ENCODE peak calls at places on chromosome X, in four cellular contexts. G, K, U and B are unnamed samples.

GRCh38 chrX:63115196-63115595 is 235.9 kb downstream of the SPIN4 start:
- DNase-seq in U (no peak), G (no peak), K (no peak), B (no peak)

GRCh38 chrX:13647709-13648212 is 5.2 kb upstream of the TCEANC start:
- DNase-seq in G (no peak), K (peak), U (peak), B (peak)

GRCh38 chrX:108557594-108557993 is 118.0 kb downstream of the COL4A5 start:
- DNase-seq in G (no peak), U (no peak), K (no peak), B (no peak)

GRCh38 chrX:106608016-106608415 is 3.8 kb upstream of the RADX start:
- DNase-seq in G (no peak), U (no peak), K (no peak), B (no peak)

GRCh38 chrX:154717824-154718223 is 33.1 kb downstream of the GAB3 start:
- DNase-seq in K (peak), U (no peak), G (peak), B (no peak)

GRCh38 chrX:48196745-48197213 is at the start of gene SSX5:
- DNase-seq in U (no peak), G (no peak), K (peak), B (no peak)

GRCh38 chrX:48600226-48600625 is 2.9 kb downstream of the WDR13 start:
- DNase-seq in U (no peak), G (no peak), K (no peak), B (no peak)

GRCh38 chrX:31353095-31353494 is 281.3 kb upstream of the FTHL17 start:
- DNase-seq in G (no peak), U (no peak), K (peak), B (no peak)

GRCh38 chrX:46218373-46218772 is 326.8 kb downstream of the ZNF674 start:
- DNase-seq in G (no peak), K (no peak), U (no peak), B (no peak)

GRCh38 chrX:16060252-16060651 is 63.1 kb upstream of the GRPR start:
- DNase-seq in U (no peak), K (no peak), G (no peak), B (no peak)

GRCh38 chrX:11791537-11791936 is 33.5 kb downstream of the MSL3 start:
- DNase-seq in U (no peak), K (no peak), G (no peak), B (no peak)

GRCh38 chrX:39809326-39809725 is 288.4 kb downstream of the BCOR start:
- DNase-seq in U (no peak), K (peak), G (no peak), B (no peak)

GRCh38 chrX:112840382-112841113 is at the start of gene AMOT:
- DNase-seq in G (peak), U (peak), K (peak), B (peak)

GRCh38 chrX:70754169-70754843 is 154.2 kb downstream of the TEX11 start:
- DNase-seq in U (no peak), G (no peak), K (no peak), B (no peak)

GRCh38 chrX:119941336-119941735 is 2.2 kb downstream of the NKAP start:
- DNase-seq in U (no peak), K (no peak), G (no peak), B (no peak)

GRCh38 chrX:10618911-10619310 is 1.5 kb downstream of the MID1 start:
- DNase-seq in U (no peak), G (no peak), K (peak), B (no peak)

GRCh38 chrX:13396887-13397286 is 77.0 kb upstream of the ATXN3L start:
- DNase-seq in K (peak), U (no peak), G (no peak), B (no peak)

GRCh38 chrX:3263681-3264126 is 82.7 kb downstream of the MXRA5 start:
- DNase-seq in K (peak), G (no peak), U (no peak), B (no peak)

GRCh38 chrX:134210465-134210864 is 26.5 kb upstream of the CCDC160 start:
- DNase-seq in G (no peak), K (no peak), U (no peak), B (no peak)

GRCh38 chrX:74922922-74923321 is 2.3 kb downstream of the NEXMIF start:
- DNase-seq in K (no peak), G (no peak), U (no peak), B (no peak)

GRCh38 chrX:1480082-1480785 is 27.5 kb upstream of the ASMTL start:
- DNase-seq in G (no peak), K (no peak), U (no peak), B (no peak)

GRCh38 chrX:97238632-97239031 is 354.9 kb downstream of the RPA4 start:
- DNase-seq in U (no peak), K (peak), G (no peak), B (no peak)

GRCh38 chrX:125420809-125421208 is 101.1 kb downstream of the TEX13C start:
- DNase-seq in G (no peak), U (no peak), K (no peak), B (no peak)

GRCh38 chrX:106802063-106802387 is 448 bp upstream of the TBC1D8B start:
- DNase-seq in U (no peak), K (no peak), G (no peak), B (no peak)

GRCh38 chrX:78199851-78200250 is 60.4 kb upstream of the TAF9B start:
- DNase-seq in G (no peak), U (no peak), K (peak), B (no peak)
- TF ChIP-seq CTCF in G (peak), U (no peak), K (peak), B (peak)

GRCh38 chrX:17689971-17690409 is 47.3 kb upstream of the SCML1 start:
- DNase-seq in G (no peak), U (no peak), K (peak), B (no peak)
- TF ChIP-seq CTCF in G (peak), U (peak), K (peak), B (peak)

GRCh38 chrX:8844157-8844556 is 43.0 kb upstream of the FAM9A start:
- DNase-seq in U (no peak), K (no peak), G (no peak), B (no peak)

GRCh38 chrX:8845469-8845868 is 44.3 kb upstream of the FAM9A start:
- DNase-seq in G (no peak), U (no peak), K (no peak), B (no peak)

GRCh38 chrX:8841911-8842310 is 40.7 kb upstream of the FAM9A start:
- DNase-seq in U (no peak), K (no peak), G (no peak), B (no peak)

GRCh38 chrX:8846271-8846670 is 45.1 kb upstream of the FAM9A start:
- DNase-seq in U (no peak), G (no peak), K (no peak), B (no peak)

GRCh38 chrX:8845060-8845459 is 43.9 kb upstream of the FAM9A start:
- DNase-seq in K (peak), U (no peak), G (no peak), B (no peak)
- TF ChIP-seq CTCF in K (peak), U (no peak), G (no peak), B (peak)

GRCh38 chrX:152895724-152896420 is 2.0 kb upstream of the ZNF185 start:
- DNase-seq in G (no peak), U (no peak), K (no peak), B (no peak)
- TF ChIP-seq CTCF in G (no peak), U (no peak), K (no peak), B (no peak)

DNA sequence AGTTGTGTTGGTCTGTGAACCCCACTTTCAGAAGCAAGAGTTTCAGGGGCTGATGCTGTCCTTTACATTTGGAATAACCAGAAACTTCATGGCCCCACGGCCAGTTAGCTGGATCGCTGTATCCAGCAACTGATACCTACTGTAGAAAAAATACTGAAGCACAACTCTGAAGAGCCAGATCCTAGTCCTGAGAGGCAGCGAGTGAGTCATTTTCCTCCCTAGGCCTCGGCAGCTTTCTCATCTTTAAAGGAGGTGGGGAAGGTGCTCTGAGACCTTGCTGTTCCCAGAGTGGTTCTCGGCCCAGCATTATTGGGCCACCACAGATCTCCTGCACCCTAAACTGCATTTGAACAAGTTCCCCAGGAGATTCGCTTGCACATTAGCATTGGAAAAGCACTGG is 63.2 kb downstream of the NHS start:
- DNase-seq in U (no peak), K (no peak), G (no peak), B (no peak)
- TF ChIP-seq CTCF in U (no peak), K (no peak), G (no peak), B (no peak)

GRCh38 chrX:42519666-42520231 is 258.2 kb downstream of the PPP1R2C start:
- DNase-seq in U (no peak), K (peak), G (no peak), B (no peak)
- TF ChIP-seq CTCF in U (no peak), K (peak), G (no peak), B (no peak)

GRCh38 chrX:28590394-28590793 is 3.1 kb downstream of the IL1RAPL1 start:
- DNase-seq in K (no peak), U (no peak), G (no peak), B (no peak)

GRCh38 chrX:28591542-28591941 is 4.3 kb downstream of the IL1RAPL1 start:
- DNase-seq in U (no peak), K (no peak), G (no peak), B (no peak)

GRCh38 chrX:28595346-28595745 is 8.1 kb downstream of the IL1RAPL1 start:
- DNase-seq in K (no peak), G (no peak), U (no peak), B (no peak)
- TF ChIP-seq CTCF in K (no peak), G (no peak), U (no peak), B (no peak)

DNA sequence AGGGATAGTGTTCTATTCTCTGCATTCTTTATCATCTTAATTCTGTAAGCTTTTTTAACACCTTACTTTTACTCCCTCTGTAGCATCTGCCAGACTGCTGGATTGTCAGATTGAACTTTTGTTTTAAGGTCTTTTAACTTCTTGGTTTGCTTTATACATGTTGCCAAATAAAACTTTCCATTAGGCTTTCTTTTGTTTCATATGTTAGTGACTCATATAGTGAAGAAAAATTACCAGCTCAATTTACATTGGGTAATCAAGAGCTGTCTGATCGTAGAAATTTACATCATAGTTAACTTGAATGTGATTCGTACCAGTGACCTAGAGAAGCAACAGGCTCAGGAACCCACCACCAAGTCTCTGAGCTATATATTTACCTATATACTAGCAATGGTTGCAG is 28.5 kb upstream of the KLHL4 start:
- DNase-seq in K (peak), G (no peak), U (no peak), B (no peak)
- TF ChIP-seq CTCF in K (no peak), G (no peak), U (no peak), B (no peak)